ENCODE peak calls at places on chromosomes 3 and 15, in five cellular contexts. J, Q, A, O and I are unnamed samples.

GRCh38 chr3:184155644-184156521 is 706 bp downstream of the DVL3 start:
- DNase-seq in Q (no peak), J (no peak), A (no peak), O (no peak), I (peak)

GRCh38 chr3:129506272-129506742 is 22.1 kb upstream of the RHO start:
- DNase-seq in O (no peak), J (no peak), A (no peak), Q (no peak), I (no peak)

GRCh38 chr15:63264685-63265302 is 12.6 kb upstream of the APH1B start:
- DNase-seq in Q (no peak), O (no peak), J (no peak), A (no peak), I (no peak)

GRCh38 chr3:29512620-29513019 is 231.7 kb downstream of the RBMS3 start:
- DNase-seq in J (no peak), A (no peak), O (no peak), Q (no peak), I (no peak)

GRCh38 chr3:156005698-156006097 is 114.7 kb upstream of the KCNAB1 start:
- DNase-seq in Q (no peak), O (no peak), J (no peak), A (no peak), I (no peak)

GRCh38 chr15:29034151-29034550 is 148.4 kb downstream of the APBA2 start:
- DNase-seq in A (no peak), O (no peak), J (no peak), Q (no peak), I (no peak)

GRCh38 chr15:31162721-31163510 is 61.4 kb upstream of the TRPM1 start:
- DNase-seq in J (no peak), Q (no peak), A (no peak), O (no peak), I (no peak)

GRCh38 chr3:134617608-134618472 is 33.0 kb downstream of the KY start:
- DNase-seq in A (no peak), O (no peak), J (no peak), Q (peak), I (no peak)

GRCh38 chr15:40161693-40162401 is 978 bp downstream of the BUB1B start:
- DNase-seq in O (no peak), Q (no peak), A (no peak), J (no peak), I (no peak)

GRCh38 chr15:68888419-68888818 is 41.9 kb upstream of the SPESP1 start:
- DNase-seq in A (no peak), O (no peak), J (no peak), Q (no peak), I (no peak)

GRCh38 chr3:142021127-142021526 is 128.2 kb downstream of the TFDP2 start:
- DNase-seq in A (no peak), O (no peak), Q (no peak), J (no peak), I (no peak)

GRCh38 chr3:55501905-55502304 is 14.8 kb upstream of the WNT5A start:
- DNase-seq in J (no peak), O (no peak), A (no peak), Q (no peak), I (no peak)

GRCh38 chr3:143199998-143200909 is 80.7 kb downstream of the CHST2 start:
- DNase-seq in Q (no peak), O (no peak), A (no peak), J (no peak), I (no peak)

GRCh38 chr15:91821458-91821857 is 32.0 kb upstream of the SLCO3A1 start:
- DNase-seq in Q (no peak), O (no peak), A (no peak), J (no peak), I (no peak)

GRCh38 chr3:66153961-66154923 is 66.6 kb upstream of the SLC25A26 start:
- DNase-seq in A (no peak), Q (no peak), J (no peak), O (no peak), I (no peak)

GRCh38 chr15:84633311-84634227 is 20.5 kb downstream of the WDR73 start:
- DNase-seq in Q (peak), A (peak), O (peak), J (peak), I (peak)

GRCh38 chr15:95590533-95591044 is 739.9 kb upstream of the NR2F2 start:
- DNase-seq in O (no peak), A (no peak), J (no peak), Q (no peak), I (no peak)

GRCh38 chr3:52536369-52537164 is at the start of gene UQCC5:
- DNase-seq in J (peak), Q (peak), A (peak), O (peak), I (peak)
- TF ChIP-seq EP300 in J (no peak), Q (no peak), A (peak), O (no peak), I (peak)

GRCh38 chr3:197464794-197465193 is 91.0 kb downstream of the BDH1 start:
- DNase-seq in A (no peak), J (no peak), O (no peak), Q (no peak), I (no peak)

GRCh38 chr3:197465197-197465995 is 90.4 kb downstream of the BDH1 start:
- DNase-seq in A (no peak), O (no peak), J (no peak), Q (no peak), I (no peak)

GRCh38 chr3:197468167-197468566 is 87.6 kb downstream of the BDH1 start:
- DNase-seq in Q (no peak), A (no peak), J (no peak), O (no peak), I (no peak)

GRCh38 chr3:197465996-197466549 is 89.7 kb downstream of the BDH1 start:
- DNase-seq in O (no peak), A (no peak), Q (peak), J (peak), I (no peak)

DNA sequence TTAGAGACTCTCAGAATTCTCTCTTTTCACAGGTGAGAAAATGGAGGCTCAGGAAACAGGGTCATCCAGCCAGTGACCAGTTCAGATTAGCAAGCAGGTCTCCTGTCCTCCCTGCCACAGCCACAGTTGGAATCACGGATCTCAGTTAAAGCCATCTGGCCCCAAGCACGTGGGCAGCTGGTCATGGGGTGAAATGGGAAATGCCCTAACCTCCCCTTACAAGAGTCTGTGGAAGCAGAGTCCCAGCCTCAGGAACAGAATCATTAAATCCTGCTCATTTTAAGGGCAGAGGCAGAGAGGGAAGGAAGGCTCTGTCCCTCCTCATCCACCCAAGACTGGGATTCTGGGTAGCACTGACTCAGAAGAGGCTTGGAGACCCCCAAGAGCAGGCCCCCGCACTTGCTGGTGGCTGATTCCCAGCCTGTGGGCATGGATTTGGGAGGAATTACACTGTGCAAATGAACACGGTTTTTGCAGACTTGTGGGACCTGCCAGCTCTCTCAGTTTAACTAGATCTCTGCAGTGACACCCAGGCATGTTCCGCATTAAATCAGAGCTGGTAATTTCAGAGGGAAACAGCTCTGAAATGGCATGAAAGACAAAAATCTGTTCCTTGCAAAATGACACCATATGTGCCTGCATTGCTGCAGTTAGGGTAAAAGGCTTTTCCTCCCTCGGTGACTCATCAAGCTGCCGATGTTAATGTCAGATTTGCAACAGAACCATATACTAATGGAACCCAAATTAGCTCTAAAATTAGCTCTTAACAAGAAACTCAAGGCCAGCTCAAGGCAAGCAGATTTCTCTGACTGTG is 89.0 kb downstream of the BDH1 start:
- DNase-seq in Q (no peak), J (peak), A (no peak), O (no peak), I (no peak)
- TF ChIP-seq EP300 in Q (no peak), J (no peak), A (no peak), O (no peak), I (no peak)

GRCh38 chr15:36428102-36428845 is 151.2 kb upstream of the CDIN1 start:
- DNase-seq in J (peak), A (peak), Q (no peak), O (no peak), I (no peak)

GRCh38 chr15:36429707-36430106 is 149.7 kb upstream of the CDIN1 start:
- DNase-seq in J (no peak), A (no peak), O (no peak), Q (no peak), I (no peak)

GRCh38 chr15:36430721-36431265 is 148.6 kb upstream of the CDIN1 start:
- DNase-seq in J (no peak), O (no peak), A (no peak), Q (no peak), I (no peak)

GRCh38 chr15:36432162-36432561 is 147.3 kb upstream of the CDIN1 start:
- DNase-seq in Q (no peak), O (no peak), A (no peak), J (no peak), I (no peak)

GRCh38 chr15:36430280-36430679 is 149.1 kb upstream of the CDIN1 start:
- DNase-seq in Q (no peak), O (no peak), J (no peak), A (no peak), I (no peak)
- TF ChIP-seq EP300 in Q (no peak), O (no peak), J (no peak), A (no peak), I (no peak)

GRCh38 chr15:27223166-27223565 is 252.2 kb downstream of the GABRG3 start:
- DNase-seq in J (no peak), O (no peak), A (no peak), Q (no peak), I (no peak)

GRCh38 chr15:27219636-27220035 is 248.7 kb downstream of the GABRG3 start:
- DNase-seq in O (no peak), A (no peak), J (no peak), Q (no peak), I (no peak)

GRCh38 chr15:27222479-27222878 is 251.5 kb downstream of the GABRG3 start:
- DNase-seq in J (peak), A (no peak), Q (no peak), O (no peak), I (no peak)

GRCh38 chr15:27220199-27220598 is 249.2 kb downstream of the GABRG3 start:
- DNase-seq in A (no peak), O (no peak), J (no peak), Q (no peak), I (no peak)
- TF ChIP-seq EP300 in A (no peak), O (no peak), J (no peak), Q (no peak), I (no peak)

DNA sequence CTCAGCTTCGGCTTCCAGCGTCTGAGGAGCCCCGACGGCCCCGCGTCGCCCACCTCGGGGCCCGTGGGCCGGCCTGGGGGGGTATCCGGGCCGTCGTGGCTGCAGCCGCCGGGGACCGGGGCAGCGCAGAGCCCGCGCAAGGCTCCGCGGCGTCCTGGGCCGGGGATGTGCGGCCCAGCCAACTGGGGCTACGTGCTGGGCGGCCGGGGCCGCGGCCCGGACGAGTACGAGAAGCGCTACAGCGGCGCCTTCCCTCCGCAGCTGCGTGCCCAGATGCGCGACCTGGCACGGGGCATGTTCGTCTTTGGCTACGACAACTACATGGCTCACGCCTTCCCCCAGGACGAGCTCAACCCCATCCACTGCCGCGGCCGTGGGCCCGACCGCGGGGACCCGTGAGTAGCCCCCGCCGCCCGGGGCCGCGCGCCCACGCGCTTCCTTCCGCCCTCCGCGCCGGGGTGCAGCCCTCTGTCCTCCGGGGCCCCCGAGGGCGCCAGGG is 462 bp downstream of the EDEM1 start:
- DNase-seq in J (peak), Q (no peak), A (no peak), O (peak), I (peak)
- TF ChIP-seq EP300 in J (no peak), Q (no peak), A (no peak), O (no peak), I (no peak)

GRCh38 chr3:123409443-123410148 is 39.3 kb downstream of the ADCY5 start:
- DNase-seq in Q (no peak), O (no peak), J (peak), A (no peak), I (peak)

GRCh38 chr3:123405021-123405420 is 43.9 kb downstream of the ADCY5 start:
- DNase-seq in O (no peak), Q (no peak), J (no peak), A (no peak), I (no peak)

GRCh38 chr3:123404391-123404790 is 44.5 kb downstream of the ADCY5 start:
- DNase-seq in J (no peak), A (no peak), Q (no peak), O (no peak), I (no peak)

GRCh38 chr3:123405936-123406510 is 42.9 kb downstream of the ADCY5 start:
- DNase-seq in J (no peak), Q (no peak), O (no peak), A (no peak), I (no peak)

DNA sequence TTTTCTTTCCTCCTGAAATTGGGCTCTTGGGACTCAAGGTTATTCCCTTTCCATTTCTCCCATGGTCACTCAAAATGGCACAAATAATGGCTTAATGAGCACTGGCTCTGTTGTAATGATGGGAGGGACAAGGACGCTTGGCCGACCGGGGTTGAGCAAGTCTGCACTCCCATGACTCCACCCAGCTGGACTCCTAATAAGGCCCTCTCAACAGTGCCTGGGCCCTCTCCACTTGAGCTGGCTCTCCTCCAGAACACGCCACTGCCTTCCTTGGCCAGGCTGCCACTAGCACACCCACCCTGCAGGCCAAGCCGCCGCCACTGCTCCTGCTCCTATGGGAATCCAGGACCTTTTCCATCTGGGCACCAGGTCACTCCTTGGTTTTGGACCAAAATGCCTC is 42.3 kb downstream of the ADCY5 start:
- DNase-seq in O (no peak), Q (peak), J (no peak), A (no peak), I (peak)
- TF ChIP-seq EP300 in O (no peak), Q (peak), J (no peak), A (peak), I (no peak)

GRCh38 chr3:126184465-126185000 is 4.1 kb upstream of the ALDH1L1 start:
- DNase-seq in Q (no peak), O (no peak), J (peak), A (no peak), I (no peak)

GRCh38 chr3:126181398-126181725 is 976 bp upstream of the ALDH1L1 start:
- DNase-seq in A (no peak), J (no peak), Q (no peak), O (no peak), I (no peak)

GRCh38 chr3:126179825-126180476 is 435 bp downstream of the ALDH1L1 start:
- DNase-seq in Q (no peak), O (no peak), J (no peak), A (no peak), I (peak)

GRCh38 chr3:126186271-126186670 is 5.9 kb upstream of the ALDH1L1 start:
- DNase-seq in A (no peak), Q (no peak), J (no peak), O (no peak), I (no peak)

DNA sequence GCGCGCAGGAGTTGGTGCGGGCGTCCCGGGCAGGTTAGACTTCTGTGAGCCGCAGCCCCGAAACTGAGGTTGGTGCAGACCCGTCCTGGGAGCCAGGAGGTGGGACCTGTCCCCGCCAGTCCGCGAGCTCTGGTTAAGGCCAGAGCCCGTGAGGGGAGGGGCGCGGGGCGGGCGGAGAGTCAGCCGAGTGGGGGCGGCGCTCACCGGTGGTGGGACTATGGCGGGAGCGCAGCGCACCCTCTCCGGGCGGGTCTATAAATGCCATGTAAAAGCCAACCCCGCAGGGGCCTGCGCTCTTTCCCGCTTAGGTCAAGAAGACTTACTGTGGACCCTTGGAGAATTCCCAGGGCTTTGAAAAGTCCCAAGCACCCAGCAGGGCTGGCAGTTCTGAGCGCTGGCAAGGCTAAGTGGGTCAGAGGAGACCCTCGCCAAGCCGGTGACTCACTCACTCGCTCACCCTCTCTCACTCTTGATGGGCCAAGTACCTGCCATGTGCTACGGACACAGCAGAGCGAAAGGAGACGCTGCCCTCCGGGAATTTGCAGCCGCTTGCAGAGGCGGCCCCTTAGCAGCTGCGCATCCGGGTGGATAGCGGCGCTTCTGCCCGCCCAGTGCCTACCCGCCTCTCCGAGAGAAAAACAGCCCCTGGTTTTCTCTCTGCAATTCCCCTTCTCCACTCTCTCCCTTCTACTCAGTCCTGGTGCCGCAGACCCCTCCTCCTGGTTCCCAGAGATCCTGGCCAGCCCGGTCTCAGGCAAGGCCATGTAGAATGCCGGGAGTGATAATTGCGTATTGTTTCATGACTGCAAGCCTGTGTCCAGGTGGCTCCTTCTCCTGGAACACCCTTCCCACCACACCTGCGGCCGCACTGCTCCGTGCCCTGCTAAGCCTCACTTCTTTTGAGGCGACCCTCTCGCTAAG is at the start of gene ALDH1L1:
- DNase-seq in A (peak), O (no peak), J (no peak), Q (peak), I (peak)
- TF ChIP-seq EP300 in A (peak), O (peak), J (no peak), Q (peak), I (peak)

GRCh38 chr3:188294823-188295487 is 141.0 kb downstream of the LPP start:
- DNase-seq in Q (peak), O (no peak), J (peak), A (no peak), I (no peak)
- TF ChIP-seq EP300 in Q (peak), O (no peak), J (peak), A (peak), I (peak)

GRCh38 chr3:14688525-14688924 is 13.6 kb downstream of the C3orf20 start:
- DNase-seq in Q (no peak), A (no peak), J (no peak), O (no peak), I (no peak)
- TF ChIP-seq EP300 in Q (no peak), A (no peak), J (no peak), O (no peak), I (no peak)

GRCh38 chr3:45010718-45011355 is 15.3 kb upstream of the CLEC3B start:
- DNase-seq in J (no peak), O (no peak), A (no peak), Q (no peak), I (no peak)

GRCh38 chr3:45008117-45008516 is 18.0 kb upstream of the CLEC3B start:
- DNase-seq in J (no peak), O (no peak), A (no peak), Q (no peak), I (no peak)

GRCh38 chr3:45009868-45010267 is 16.2 kb upstream of the CLEC3B start:
- DNase-seq in O (no peak), Q (no peak), J (no peak), A (no peak), I (no peak)

GRCh38 chr3:45011756-45012441 is 14.2 kb upstream of the CLEC3B start:
- DNase-seq in J (no peak), Q (peak), A (peak), O (no peak), I (peak)

GRCh38 chr3:45012577-45012976 is 13.5 kb upstream of the CLEC3B start:
- DNase-seq in A (no peak), O (no peak), Q (no peak), J (no peak), I (no peak)
- TF ChIP-seq EP300 in A (no peak), O (no peak), Q (no peak), J (no peak), I (no peak)